ENCODE peak calls at places on chromosomes 4 and X, in eight cellular contexts. One of them, this sample, is unnamed.

GRCh38 chr4:37008199-37008598 is 236.3 kb upstream of the NWD2 start:
- DNase-seq in neural progenitor cell: no peak
- DNase-seq in SK-N-SH: no peak
- DNase-seq in GM23248: no peak
- DNase-seq in OCI-LY7: peak; percentile 14
- DNase-seq in HCT116: no peak
- DNase-seq in hepatocyte: peak; percentile 71
- DNase-seq in MM.1S: no peak
- DNase-seq in this sample: peak; percentile 91

GRCh38 chrX:129760155-129760554 is 19.6 kb upstream of the SASH3 start:
- DNase-seq in neural progenitor cell: no peak
- DNase-seq in SK-N-SH: no peak
- DNase-seq in GM23248: no peak
- DNase-seq in OCI-LY7: no peak
- DNase-seq in HCT116: no peak
- DNase-seq in hepatocyte: no peak
- DNase-seq in MM.1S: no peak
- DNase-seq in this sample: no peak

GRCh38 chrX:139691843-139692505 is 16.0 kb downstream of the MCF2 start:
- DNase-seq in neural progenitor cell: peak; percentile 60
- DNase-seq in SK-N-SH: peak; percentile 36
- DNase-seq in GM23248: peak; percentile 13
- DNase-seq in OCI-LY7: no peak
- DNase-seq in HCT116: no peak
- DNase-seq in hepatocyte: peak; percentile 5
- DNase-seq in MM.1S: no peak
- DNase-seq in this sample: no peak

GRCh38 chr4:119739796-119740195 is 111.2 kb upstream of the PDE5A start:
- DNase-seq in neural progenitor cell: no peak
- DNase-seq in SK-N-SH: no peak
- DNase-seq in GM23248: no peak
- DNase-seq in OCI-LY7: no peak
- DNase-seq in HCT116: no peak
- DNase-seq in hepatocyte: no peak
- DNase-seq in MM.1S: no peak
- DNase-seq in this sample: no peak

GRCh38 chr4:47017081-47017480 is 14.3 kb upstream of the GABRB1 start:
- DNase-seq in neural progenitor cell: no peak
- DNase-seq in SK-N-SH: no peak
- DNase-seq in GM23248: no peak
- DNase-seq in OCI-LY7: no peak
- DNase-seq in HCT116: no peak
- DNase-seq in hepatocyte: no peak
- DNase-seq in MM.1S: no peak
- DNase-seq in this sample: peak; percentile 3

GRCh38 chr4:37715889-37716402 is 29.8 kb upstream of the RELL1 start:
- DNase-seq in neural progenitor cell: no peak
- DNase-seq in SK-N-SH: peak; percentile 5
- DNase-seq in GM23248: peak; percentile 14
- DNase-seq in OCI-LY7: no peak
- DNase-seq in HCT116: no peak
- DNase-seq in hepatocyte: peak; percentile 59
- DNase-seq in MM.1S: no peak
- DNase-seq in this sample: peak; percentile 3

GRCh38 chrX:30973784-30974427 is 84.9 kb upstream of the TAB3 start:
- DNase-seq in neural progenitor cell: peak; percentile 14
- DNase-seq in SK-N-SH: no peak
- DNase-seq in GM23248: no peak
- DNase-seq in OCI-LY7: no peak
- DNase-seq in HCT116: no peak
- DNase-seq in hepatocyte: no peak
- DNase-seq in MM.1S: no peak
- DNase-seq in this sample: no peak

GRCh38 chrX:106802388-106803275 is at the start of gene TBC1D8B:
- DNase-seq in neural progenitor cell: peak; percentile 83
- DNase-seq in SK-N-SH: peak; percentile 14
- DNase-seq in GM23248: peak; percentile 91
- DNase-seq in OCI-LY7: peak; percentile 75
- DNase-seq in HCT116: peak; percentile 86
- DNase-seq in hepatocyte: peak; percentile 86
- DNase-seq in MM.1S: peak; percentile 59
- DNase-seq in this sample: peak; percentile 94

GRCh38 chrX:154378799-154379568 is at the start of gene EMD:
- DNase-seq in neural progenitor cell: peak; percentile 97
- DNase-seq in SK-N-SH: peak; percentile 89
- DNase-seq in GM23248: peak; percentile 96
- DNase-seq in OCI-LY7: peak; percentile 97
- DNase-seq in HCT116: peak; percentile 91
- DNase-seq in hepatocyte: peak; percentile 96
- DNase-seq in MM.1S: peak; percentile 97
- DNase-seq in this sample: peak; percentile 98

GRCh38 chr4:6894528-6895498 is 14.8 kb upstream of the TBC1D14 start:
- DNase-seq in neural progenitor cell: no peak
- DNase-seq in SK-N-SH: no peak
- DNase-seq in GM23248: no peak
- DNase-seq in OCI-LY7: no peak
- DNase-seq in HCT116: no peak
- DNase-seq in hepatocyte: no peak
- DNase-seq in MM.1S: no peak
- DNase-seq in this sample: no peak

GRCh38 chr4:108543359-108543968 is 76.9 kb upstream of the RPL34 start:
- DNase-seq in neural progenitor cell: no peak
- DNase-seq in SK-N-SH: no peak
- DNase-seq in GM23248: no peak
- DNase-seq in OCI-LY7: no peak
- DNase-seq in HCT116: no peak
- DNase-seq in hepatocyte: no peak
- DNase-seq in MM.1S: no peak
- DNase-seq in this sample: no peak

GRCh38 chrX:28552322-28552721 is 34.9 kb upstream of the IL1RAPL1 start:
- DNase-seq in neural progenitor cell: no peak
- DNase-seq in SK-N-SH: no peak
- DNase-seq in GM23248: peak; percentile 0
- DNase-seq in OCI-LY7: no peak
- DNase-seq in HCT116: no peak
- DNase-seq in hepatocyte: no peak
- DNase-seq in MM.1S: no peak
- DNase-seq in this sample: peak; percentile 81

GRCh38 chr4:27836505-27836904 is 975.9 kb downstream of the STIM2 start:
- DNase-seq in neural progenitor cell: no peak
- DNase-seq in SK-N-SH: no peak
- DNase-seq in GM23248: no peak
- DNase-seq in OCI-LY7: no peak
- DNase-seq in HCT116: no peak
- DNase-seq in hepatocyte: no peak
- DNase-seq in MM.1S: no peak
- DNase-seq in this sample: no peak

GRCh38 chrX:153763298-153763932 is 634 bp upstream of the PLXNB3 start:
- DNase-seq in neural progenitor cell: no peak
- DNase-seq in SK-N-SH: no peak
- DNase-seq in GM23248: no peak
- DNase-seq in OCI-LY7: no peak
- DNase-seq in HCT116: no peak
- DNase-seq in hepatocyte: no peak
- DNase-seq in MM.1S: no peak
- DNase-seq in this sample: no peak

GRCh38 chr4:155854597-155855226 is 11.4 kb downstream of the ASIC5 start:
- DNase-seq in neural progenitor cell: peak; percentile 77
- DNase-seq in SK-N-SH: no peak
- DNase-seq in GM23248: peak; percentile 65
- DNase-seq in OCI-LY7: no peak
- DNase-seq in HCT116: no peak
- DNase-seq in hepatocyte: peak; percentile 32
- DNase-seq in MM.1S: peak; percentile 54
- DNase-seq in this sample: no peak
- H2AFZ ChIP-seq in neural progenitor cell: peak overlapping the region; percentile 42
- H2AFZ ChIP-seq in SK-N-SH: no peak overlapping the region
- H2AFZ ChIP-seq in GM23248: peak overlapping the region; percentile 66
- H2AFZ ChIP-seq in OCI-LY7: no peak overlapping the region
- H2AFZ ChIP-seq in HCT116: no peak overlapping the region
- H2AFZ ChIP-seq in hepatocyte: peak overlapping the region; percentile 25
- H2AFZ ChIP-seq in MM.1S: peak overlapping the region; percentile 57
- H2AFZ ChIP-seq in this sample: no peak overlapping the region

GRCh38 chr4:5774416-5775056 is 63.5 kb downstream of the EVC start:
- DNase-seq in neural progenitor cell: no peak
- DNase-seq in SK-N-SH: no peak
- DNase-seq in GM23248: no peak
- DNase-seq in OCI-LY7: no peak
- DNase-seq in HCT116: no peak
- DNase-seq in hepatocyte: no peak
- DNase-seq in MM.1S: no peak
- DNase-seq in this sample: no peak
- H3K9me3 ChIP-seq in neural progenitor cell: peaks cover 19% of the 10 kb centered on the region
- H3K9me3 ChIP-seq in SK-N-SH: peaks cover 5% of the 10 kb centered on the region
- H3K9me3 ChIP-seq in GM23248: no peaks in the 10 kb centered on the region
- H3K9me3 ChIP-seq in OCI-LY7: peaks cover 7% of the 10 kb centered on the region
- H3K9me3 ChIP-seq in HCT116: no peaks in the 10 kb centered on the region
- H3K9me3 ChIP-seq in hepatocyte: peaks cover 19% of the 10 kb centered on the region
- H3K9me3 ChIP-seq in MM.1S: no peaks in the 10 kb centered on the region
- H3K9me3 ChIP-seq in this sample: no peaks in the 10 kb centered on the region

GRCh38 chrX:21885568-21885967 is 29.8 kb downstream of the YY2 start:
- DNase-seq in neural progenitor cell: peak; percentile 3
- DNase-seq in SK-N-SH: no peak
- DNase-seq in GM23248: no peak
- DNase-seq in OCI-LY7: no peak
- DNase-seq in HCT116: no peak
- DNase-seq in hepatocyte: no peak
- DNase-seq in MM.1S: no peak
- DNase-seq in this sample: no peak
- TF ChIP-seq EZH2phosphoT487 in neural progenitor cell: no peak
- TF ChIP-seq EZH2phosphoT487 in SK-N-SH: no peak
- TF ChIP-seq EZH2phosphoT487 in GM23248: no peak
- TF ChIP-seq EZH2phosphoT487 in OCI-LY7: no peak
- TF ChIP-seq EZH2phosphoT487 in HCT116: no peak
- TF ChIP-seq EZH2phosphoT487 in hepatocyte: no peak
- TF ChIP-seq EZH2phosphoT487 in MM.1S: no peak
- TF ChIP-seq EZH2phosphoT487 in this sample: no peak

GRCh38 chr4:178241601-178242118 is 799.4 kb upstream of the AGA start:
- DNase-seq in neural progenitor cell: no peak
- DNase-seq in SK-N-SH: no peak
- DNase-seq in GM23248: no peak
- DNase-seq in OCI-LY7: no peak
- DNase-seq in HCT116: no peak
- DNase-seq in hepatocyte: no peak
- DNase-seq in MM.1S: no peak
- DNase-seq in this sample: no peak
- H2AFZ ChIP-seq in neural progenitor cell: no peak overlapping the region
- H2AFZ ChIP-seq in SK-N-SH: no peak overlapping the region
- H2AFZ ChIP-seq in GM23248: no peak overlapping the region
- H2AFZ ChIP-seq in OCI-LY7: no peak overlapping the region
- H2AFZ ChIP-seq in HCT116: no peak overlapping the region
- H2AFZ ChIP-seq in hepatocyte: no peak overlapping the region
- H2AFZ ChIP-seq in MM.1S: no peak overlapping the region
- H2AFZ ChIP-seq in this sample: no peak overlapping the region

GRCh38 chr4:24956091-24956490 is 43.2 kb upstream of the CCDC149 start:
- DNase-seq in neural progenitor cell: no peak
- DNase-seq in SK-N-SH: no peak
- DNase-seq in GM23248: no peak
- DNase-seq in OCI-LY7: no peak
- DNase-seq in HCT116: no peak
- DNase-seq in hepatocyte: no peak
- DNase-seq in MM.1S: no peak
- DNase-seq in this sample: no peak

GRCh38 chr4:24952667-24953066 is 39.8 kb upstream of the CCDC149 start:
- DNase-seq in neural progenitor cell: no peak
- DNase-seq in SK-N-SH: no peak
- DNase-seq in GM23248: no peak
- DNase-seq in OCI-LY7: no peak
- DNase-seq in HCT116: no peak
- DNase-seq in hepatocyte: no peak
- DNase-seq in MM.1S: peak; percentile 90
- DNase-seq in this sample: no peak

GRCh38 chr4:24956763-24957162 is 43.9 kb upstream of the CCDC149 start:
- DNase-seq in neural progenitor cell: no peak
- DNase-seq in SK-N-SH: no peak
- DNase-seq in GM23248: no peak
- DNase-seq in OCI-LY7: no peak
- DNase-seq in HCT116: no peak
- DNase-seq in hepatocyte: no peak
- DNase-seq in MM.1S: no peak
- DNase-seq in this sample: no peak
- H3K9me3 ChIP-seq in neural progenitor cell: no peaks in the 10 kb centered on the region
- H3K9me3 ChIP-seq in SK-N-SH: no peaks in the 10 kb centered on the region
- H3K9me3 ChIP-seq in GM23248: no peaks in the 10 kb centered on the region
- H3K9me3 ChIP-seq in OCI-LY7: no peaks in the 10 kb centered on the region
- H3K9me3 ChIP-seq in HCT116: no peaks in the 10 kb centered on the region
- H3K9me3 ChIP-seq in hepatocyte: no peaks in the 10 kb centered on the region
- H3K9me3 ChIP-seq in MM.1S: no peaks in the 10 kb centered on the region
- H3K9me3 ChIP-seq in this sample: no peaks in the 10 kb centered on the region